ENCODE peak calls at places on chromosomes 4 and X, in four cellular contexts. One of them, this sample, is unnamed.
A peak's percentile ranks its signal among the peaks of the same experiment; 100 is the strongest.

GRCh38 chr4:159515314-159516025 is 412.6 kb downstream of the RAPGEF2 start:
- DNase-seq in MM.1S: no peak
- DNase-seq in GM23248: no peak
- DNase-seq in neural progenitor cell: no peak
- DNase-seq in this sample: no peak

GRCh38 chrX:136636121-136636520 is 11.8 kb upstream of the CD40LG start:
- DNase-seq in MM.1S: no peak
- DNase-seq in GM23248: no peak
- DNase-seq in neural progenitor cell: peak; percentile 83
- DNase-seq in this sample: no peak

GRCh38 chr4:66741081-66741480 is 804.2 kb downstream of the CENPC start:
- DNase-seq in MM.1S: no peak
- DNase-seq in GM23248: no peak
- DNase-seq in neural progenitor cell: no peak
- DNase-seq in this sample: no peak

GRCh38 chr4:11053601-11054000 is 369.0 kb upstream of the CLNK start:
- DNase-seq in MM.1S: no peak
- DNase-seq in GM23248: no peak
- DNase-seq in neural progenitor cell: no peak
- DNase-seq in this sample: no peak

GRCh38 chr4:124803641-124804040 is 91.1 kb upstream of the ANKRD50 start:
- DNase-seq in MM.1S: no peak
- DNase-seq in GM23248: peak; percentile 40
- DNase-seq in neural progenitor cell: no peak
- DNase-seq in this sample: no peak

GRCh38 chrX:18674417-18674787 is 2.5 kb upstream of the RS1 start:
- DNase-seq in MM.1S: no peak
- DNase-seq in GM23248: no peak
- DNase-seq in neural progenitor cell: peak; percentile 33
- DNase-seq in this sample: peak; percentile 19

GRCh38 chr4:115790812-115791211 is 677.4 kb upstream of the NDST4 start:
- DNase-seq in MM.1S: no peak
- DNase-seq in GM23248: peak; percentile 1
- DNase-seq in neural progenitor cell: no peak
- DNase-seq in this sample: no peak

GRCh38 chrX:30865020-30865419 is 24.0 kb downstream of the TAB3 start:
- DNase-seq in MM.1S: peak; percentile 7
- DNase-seq in GM23248: peak; percentile 3
- DNase-seq in neural progenitor cell: peak; percentile 37
- DNase-seq in this sample: peak; percentile 11

GRCh38 chr4:14169460-14169859 is 541.9 kb upstream of the BOD1L1 start:
- DNase-seq in MM.1S: no peak
- DNase-seq in GM23248: peak; percentile 52
- DNase-seq in neural progenitor cell: no peak
- DNase-seq in this sample: no peak

GRCh38 chrX:50103866-50104566 is 96.8 kb downstream of the AKAP4 start:
- DNase-seq in MM.1S: no peak
- DNase-seq in GM23248: peak; percentile 10
- DNase-seq in neural progenitor cell: no peak
- DNase-seq in this sample: no peak

GRCh38 chr4:98950925-98951324 is 22.0 kb upstream of the EIF4E start:
- DNase-seq in MM.1S: no peak
- DNase-seq in GM23248: peak; percentile 58
- DNase-seq in neural progenitor cell: no peak
- DNase-seq in this sample: no peak

GRCh38 chr4:9765091-9765490 is 16.3 kb upstream of the DRD5 start:
- DNase-seq in MM.1S: peak; percentile 32
- DNase-seq in GM23248: peak; percentile 40
- DNase-seq in neural progenitor cell: peak; percentile 50
- DNase-seq in this sample: peak; percentile 27

GRCh38 chr4:61666248-61666647 is 466.1 kb downstream of the ADGRL3 start:
- DNase-seq in MM.1S: no peak
- DNase-seq in GM23248: no peak
- DNase-seq in neural progenitor cell: peak; percentile 36
- DNase-seq in this sample: no peak

GRCh38 chrX:30610050-30610449 is 32.5 kb upstream of the TASL start:
- DNase-seq in MM.1S: no peak
- DNase-seq in GM23248: peak; percentile 58
- DNase-seq in neural progenitor cell: no peak
- DNase-seq in this sample: no peak

GRCh38 chr4:129641179-129641578 is 545.2 kb downstream of the C4orf33 start:
- DNase-seq in MM.1S: peak; percentile 69
- DNase-seq in GM23248: peak; percentile 51
- DNase-seq in neural progenitor cell: peak; percentile 51
- DNase-seq in this sample: peak; percentile 68

GRCh38 chrX:109940411-109940810 is 62.5 kb upstream of the TMEM164 start:
- DNase-seq in MM.1S: no peak
- DNase-seq in GM23248: no peak
- DNase-seq in neural progenitor cell: no peak
- DNase-seq in this sample: no peak

GRCh38 chrX:71919436-71919835 is 8.8 kb downstream of the NHSL2 start:
- DNase-seq in MM.1S: no peak
- DNase-seq in GM23248: peak; percentile 47
- DNase-seq in neural progenitor cell: no peak
- DNase-seq in this sample: no peak

GRCh38 chr4:160142579-160142978 is 1039.7 kb downstream of the RAPGEF2 start:
- DNase-seq in MM.1S: no peak
- DNase-seq in GM23248: no peak
- DNase-seq in neural progenitor cell: no peak
- DNase-seq in this sample: no peak

GRCh38 chr4:146022541-146022940 is 83.9 kb upstream of the ZNF827 start:
- DNase-seq in MM.1S: no peak
- DNase-seq in GM23248: no peak
- DNase-seq in neural progenitor cell: no peak
- DNase-seq in this sample: no peak

GRCh38 chr4:146018247-146018646 is 79.6 kb upstream of the ZNF827 start:
- DNase-seq in MM.1S: no peak
- DNase-seq in GM23248: no peak
- DNase-seq in neural progenitor cell: no peak
- DNase-seq in this sample: no peak

GRCh38 chr4:146029147-146029546 is 90.5 kb upstream of the ZNF827 start:
- DNase-seq in MM.1S: no peak
- DNase-seq in GM23248: peak; percentile 73
- DNase-seq in neural progenitor cell: no peak
- DNase-seq in this sample: no peak

GRCh38 chr4:146023334-146023967 is 84.8 kb upstream of the ZNF827 start:
- DNase-seq in MM.1S: peak; percentile 83
- DNase-seq in GM23248: no peak
- DNase-seq in neural progenitor cell: no peak
- DNase-seq in this sample: no peak
- H3K4me2 ChIP-seq in MM.1S: peak overlapping the region; percentile 52
- H3K4me2 ChIP-seq in GM23248: no peak overlapping the region
- H3K4me2 ChIP-seq in neural progenitor cell: no peak overlapping the region
- H3K4me2 ChIP-seq in this sample: no peak overlapping the region

GRCh38 chr4:174138616-174139015 is 144.9 kb downstream of the FBXO8 start:
- DNase-seq in MM.1S: no peak
- DNase-seq in GM23248: no peak
- DNase-seq in neural progenitor cell: no peak
- DNase-seq in this sample: no peak

GRCh38 chr4:174141876-174142275 is 141.6 kb downstream of the FBXO8 start:
- DNase-seq in MM.1S: no peak
- DNase-seq in GM23248: no peak
- DNase-seq in neural progenitor cell: no peak
- DNase-seq in this sample: no peak

GRCh38 chr4:174144081-174144480 is 139.4 kb downstream of the FBXO8 start:
- DNase-seq in MM.1S: no peak
- DNase-seq in GM23248: no peak
- DNase-seq in neural progenitor cell: no peak
- DNase-seq in this sample: no peak
- H3K79me2 ChIP-seq in MM.1S: no peaks in the 10 kb centered on the region
- H3K79me2 ChIP-seq in GM23248: no peaks in the 10 kb centered on the region
- H3K79me2 ChIP-seq in neural progenitor cell: no peaks in the 10 kb centered on the region
- H3K79me2 ChIP-seq in this sample: no peaks in the 10 kb centered on the region

DNA sequence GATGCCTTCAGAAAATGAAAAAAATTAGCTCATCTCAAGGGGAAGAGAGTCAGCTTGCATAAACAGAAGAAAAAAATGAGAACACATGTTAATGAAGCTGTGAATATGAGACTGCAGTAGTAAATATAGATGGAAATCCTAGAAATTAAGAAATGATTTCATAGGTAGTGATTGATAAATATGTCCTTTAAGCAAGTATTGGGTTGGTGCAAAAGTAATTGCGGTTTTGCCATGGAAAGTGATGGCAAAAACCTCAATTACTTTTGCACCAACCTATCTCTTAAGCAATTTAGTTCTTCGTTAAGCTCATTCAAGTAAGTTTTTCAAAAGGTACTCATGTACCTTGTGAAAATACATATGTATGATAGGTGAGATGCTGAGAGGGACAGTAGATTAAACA is 400.9 kb downstream of the SH2D1A start:
- DNase-seq in MM.1S: no peak
- DNase-seq in GM23248: no peak
- DNase-seq in neural progenitor cell: no peak
- DNase-seq in this sample: no peak
- H3K4me2 ChIP-seq in MM.1S: no peak overlapping the region
- H3K4me2 ChIP-seq in GM23248: no peak overlapping the region
- H3K4me2 ChIP-seq in neural progenitor cell: no peak overlapping the region
- H3K4me2 ChIP-seq in this sample: no peak overlapping the region

DNA sequence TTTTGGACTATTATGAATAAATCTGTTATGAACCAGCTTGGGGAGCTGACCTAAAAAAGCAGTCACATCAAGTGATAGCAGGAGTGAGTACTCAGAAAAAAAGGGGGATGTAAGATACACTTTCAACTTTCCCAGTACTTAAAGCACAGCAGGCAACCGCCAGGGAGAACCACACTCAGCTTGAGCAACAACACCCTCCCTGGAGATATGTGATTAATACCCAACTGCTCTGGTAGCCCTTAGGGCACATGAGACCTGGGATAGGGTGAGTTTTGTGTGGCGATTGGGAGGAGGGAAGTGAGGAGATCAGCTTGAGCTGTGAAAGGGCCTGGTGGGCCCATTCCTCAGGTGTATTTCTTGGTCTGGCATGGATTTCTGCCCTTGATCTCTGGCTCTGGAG is 220.3 kb upstream of the SFRP2 start:
- DNase-seq in MM.1S: no peak
- DNase-seq in GM23248: peak; percentile 53
- DNase-seq in neural progenitor cell: no peak
- DNase-seq in this sample: no peak
- H3K79me2 ChIP-seq in MM.1S: no peaks in the 10 kb centered on the region
- H3K79me2 ChIP-seq in GM23248: no peaks in the 10 kb centered on the region
- H3K79me2 ChIP-seq in neural progenitor cell: no peaks in the 10 kb centered on the region
- H3K79me2 ChIP-seq in this sample: no peaks in the 10 kb centered on the region

DNA sequence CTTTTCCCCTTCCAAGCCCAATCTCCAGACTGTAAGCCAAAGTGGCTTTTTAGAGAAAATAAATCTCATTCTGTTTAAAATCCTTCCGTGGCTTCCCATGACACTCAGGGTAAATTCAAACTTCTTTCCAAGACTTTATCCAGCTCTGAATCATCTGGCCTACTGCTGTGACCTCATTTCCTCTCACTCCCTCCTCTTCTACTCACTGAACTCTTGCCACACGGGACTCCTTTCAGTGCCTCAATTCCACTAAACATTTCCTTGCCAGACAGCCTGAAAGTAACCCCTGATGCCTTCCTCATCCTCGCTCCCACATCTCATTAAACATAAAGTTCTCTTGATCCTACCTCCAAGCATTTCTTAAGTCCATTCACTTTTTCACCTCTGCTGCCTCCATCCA is 27.8 kb upstream of the RNF128 start:
- DNase-seq in MM.1S: no peak
- DNase-seq in GM23248: peak; percentile 72
- DNase-seq in neural progenitor cell: no peak
- DNase-seq in this sample: no peak
- H3K4me2 ChIP-seq in MM.1S: no peak overlapping the region
- H3K4me2 ChIP-seq in GM23248: no peak overlapping the region
- H3K4me2 ChIP-seq in neural progenitor cell: no peak overlapping the region
- H3K4me2 ChIP-seq in this sample: no peak overlapping the region

GRCh38 chrX:45756562-45756961 is 555.9 kb upstream of the DIPK2B start:
- DNase-seq in MM.1S: no peak
- DNase-seq in GM23248: no peak
- DNase-seq in neural progenitor cell: no peak
- DNase-seq in this sample: no peak
- H3K79me2 ChIP-seq in MM.1S: peaks cover 7% of the 10 kb centered on the region
- H3K79me2 ChIP-seq in GM23248: peaks cover 94% of the 10 kb centered on the region
- H3K79me2 ChIP-seq in neural progenitor cell: peaks cover 52% of the 10 kb centered on the region
- H3K79me2 ChIP-seq in this sample: peaks cover 34% of the 10 kb centered on the region

GRCh38 chr4:8038702-8039251 is 99.1 kb upstream of the AFAP1 start:
- DNase-seq in MM.1S: no peak
- DNase-seq in GM23248: no peak
- DNase-seq in neural progenitor cell: no peak
- DNase-seq in this sample: no peak
- H3K4me2 ChIP-seq in MM.1S: no peak overlapping the region
- H3K4me2 ChIP-seq in GM23248: no peak overlapping the region
- H3K4me2 ChIP-seq in neural progenitor cell: no peak overlapping the region
- H3K4me2 ChIP-seq in this sample: no peak overlapping the region

DNA sequence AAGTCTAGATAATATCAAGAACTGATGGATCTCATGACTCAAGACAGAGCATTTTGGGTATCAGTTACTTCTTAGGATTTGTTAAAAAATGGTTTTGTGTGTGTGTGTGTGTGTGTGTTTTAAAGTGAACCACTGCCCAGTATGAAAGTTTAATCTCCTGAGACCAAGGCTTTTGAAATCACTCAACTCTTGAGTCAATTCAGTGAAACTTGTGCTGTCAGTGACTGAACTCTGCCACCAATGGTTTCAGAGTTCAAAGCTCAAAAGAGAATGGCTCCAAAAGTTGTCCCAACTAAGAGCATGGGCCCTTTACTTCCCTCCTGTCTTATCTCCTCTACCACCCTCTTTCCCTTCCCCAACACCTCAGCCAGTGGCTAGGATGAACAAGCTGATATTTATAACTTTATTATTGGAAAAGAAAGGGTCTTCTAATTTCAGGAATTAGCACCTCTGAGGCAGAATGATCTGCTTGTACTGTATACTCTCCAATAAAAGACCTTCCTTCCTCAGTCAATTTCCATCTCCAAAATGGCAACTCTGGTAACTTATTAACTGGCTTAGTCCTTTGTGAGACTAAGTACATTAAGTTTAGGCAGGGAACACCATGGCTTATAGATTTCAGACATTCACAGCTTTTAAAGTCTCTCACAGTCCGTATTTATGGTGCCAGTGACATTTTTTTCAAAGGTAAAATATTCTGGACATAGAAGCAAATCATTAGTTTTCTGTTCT is 152.2 kb downstream of the REPS2 start:
- DNase-seq in MM.1S: no peak
- DNase-seq in GM23248: no peak
- DNase-seq in neural progenitor cell: no peak
- DNase-seq in this sample: no peak
- H3K79me2 ChIP-seq in MM.1S: no peaks in the 10 kb centered on the region
- H3K79me2 ChIP-seq in GM23248: no peaks in the 10 kb centered on the region
- H3K79me2 ChIP-seq in neural progenitor cell: no peaks in the 10 kb centered on the region
- H3K79me2 ChIP-seq in this sample: no peaks in the 10 kb centered on the region

This sample was measured in hepatocyte.